ENCODE peak calls at places on chromosomes 11 and 22, in nine cellular contexts. U is stimulated activated CD8-positive, alpha-beta memory T cell treated with anti-CD3 and anti-CD28 coated beads, Interleukin-2, amount 100 ng/mL, for 1 hour; Z is stromal cell of bone marrow; N is activated CD4-positive, alpha-beta T cell treated with anti-CD3 and anti-CD28 coated beads for 24 hours; P is RCC 7860; J is naive thymus-derived CD4-positive, alpha-beta T cell; M is neural crest cell; V is lung; H is fibroblast of mammary gland. G is an unnamed sample.

GRCh38 chr11:66274219-66274618 is 3.8 kb upstream of the CNIH2 start:
- DNase-seq in U (no peak), Z (no peak), N (no peak), P (no peak), J (no peak), M (no peak), V (no peak), H (no peak), G (no peak)

GRCh38 chr11:23112390-23112789 is 252.1 kb upstream of the CCDC179 start:
- DNase-seq in U (no peak), Z (no peak), N (no peak), P (no peak), J (no peak), M (no peak), V (no peak), H (no peak), G (no peak)

GRCh38 chr11:75627879-75628668 is 40.8 kb downstream of the MAP6 start:
- DNase-seq in U (no peak), Z (no peak), N (no peak), P (no peak), J (no peak), M (no peak), V (no peak), H (peak; percentile 35), G (no peak)

GRCh38 chr22:40216041-40216756 is 38.5 kb downstream of the TNRC6B start:
- DNase-seq in U (no peak), Z (no peak), N (no peak), P (no peak), J (no peak), M (no peak), V (no peak), H (no peak), G (peak; percentile 45)

GRCh38 chr11:115931684-115932083 is 427.5 kb upstream of the CADM1 start:
- DNase-seq in U (no peak), Z (no peak), N (no peak), P (no peak), J (no peak), M (no peak), V (no peak), H (no peak), G (no peak)

GRCh38 chr22:25627271-25627848 is 62.9 kb downstream of the GRK3 start:
- DNase-seq in U (no peak), Z (no peak), N (no peak), P (no peak), J (no peak), M (no peak), V (no peak), H (no peak), G (no peak)

GRCh38 chr22:24429411-24430365 is 2.3 kb downstream of the ADORA2A start:
- DNase-seq in U (no peak), Z (no peak), N (peak; percentile 50), P (no peak), J (peak; percentile 53), M (peak; percentile 38), V (no peak), H (no peak), G (peak; percentile 81)

GRCh38 chr22:32364210-32364609 is 6.5 kb downstream of the RFPL3 start:
- DNase-seq in U (no peak), Z (no peak), N (no peak), P (no peak), J (no peak), M (no peak), V (no peak), H (no peak), G (no peak)

GRCh38 chr11:67441082-67441683 is 2.1 kb downstream of the CORO1B start:
- DNase-seq in U (no peak), Z (no peak), N (no peak), P (no peak), J (peak; percentile 24), M (no peak), V (no peak), H (no peak), G (no peak)

GRCh38 chr11:17014774-17015638 is 792 bp upstream of the PLEKHA7 start:
- DNase-seq in U (no peak), Z (no peak), N (no peak), P (peak; percentile 11), J (peak; percentile 4), M (peak; percentile 23), V (no peak), H (peak; percentile 70), G (peak; percentile 83)

GRCh38 chr22:21977814-21978213 is 4.8 kb downstream of the TOP3B start:
- DNase-seq in U (no peak), Z (no peak), N (no peak), P (no peak), J (no peak), M (no peak), V (no peak), H (no peak), G (no peak)

GRCh38 chr11:2580061-2580421 is 119.8 kb downstream of the KCNQ1OT1 start:
- DNase-seq in U (no peak), Z (no peak), N (no peak), P (no peak), J (no peak), M (no peak), V (no peak), H (no peak), G (no peak)

GRCh38 chr11:7696424-7696823 is 9.9 kb downstream of the OVCH2 start:
- DNase-seq in U (no peak), Z (no peak), N (no peak), P (no peak), J (no peak), M (no peak), V (no peak), H (no peak), G (no peak)

GRCh38 chr11:119990306-119991021 is 147.4 kb downstream of the TRIM29 start:
- DNase-seq in U (no peak), Z (peak; percentile 24), N (no peak), P (no peak), J (no peak), M (no peak), V (no peak), H (peak; percentile 62), G (no peak)

GRCh38 chr11:14424096-14424495 is 65.1 kb upstream of the RRAS2 start:
- DNase-seq in U (no peak), Z (no peak), N (no peak), P (peak; percentile 68), J (no peak), M (no peak), V (no peak), H (peak; percentile 82), G (no peak)

GRCh38 chr11:63564056-63564784 is 1.0 kb upstream of the PLAAT2 start:
- DNase-seq in U (no peak), Z (no peak), N (no peak), P (peak; percentile 17), J (no peak), M (no peak), V (peak; percentile 29), H (no peak), G (peak; percentile 78)

GRCh38 chr22:36727927-36728488 is 24.5 kb upstream of the CACNG2 start:
- DNase-seq in U (no peak), Z (no peak), N (no peak), P (no peak), J (no peak), M (no peak), V (no peak), H (no peak), G (no peak)

GRCh38 chr11:98630736-98631135 is 390.0 kb upstream of the CNTN5 start:
- DNase-seq in U (no peak), Z (no peak), N (no peak), P (no peak), J (no peak), M (no peak), V (no peak), H (no peak), G (no peak)

GRCh38 chr22:38796262-38796957 is 2.5 kb upstream of the DNAL4 start:
- DNase-seq in U (no peak), Z (no peak), N (no peak), P (no peak), J (no peak), M (no peak), V (no peak), H (peak; percentile 36), G (no peak)

GRCh38 chr22:45867118-45867905 is 109.7 kb downstream of the WNT7B start:
- DNase-seq in U (no peak), Z (no peak), N (no peak), P (no peak), J (no peak), M (peak; percentile 44), V (no peak), H (peak; percentile 25), G (peak; percentile 69)

GRCh38 chr11:34823197-34823596 is 93.0 kb downstream of the APIP start:
- DNase-seq in U (no peak), Z (no peak), N (no peak), P (no peak), J (no peak), M (no peak), V (no peak), H (no peak), G (no peak)

GRCh38 chr11:59172345-59173079 is 580 bp downstream of the DTX4 start:
- DNase-seq in U (no peak), Z (no peak), N (no peak), P (no peak), J (peak; percentile 28), M (no peak), V (peak; percentile 45), H (no peak), G (peak; percentile 77)

GRCh38 chr11:95138448-95138847 is 48.8 kb downstream of the ENDOD1 start:
- DNase-seq in U (no peak), Z (no peak), N (no peak), P (no peak), J (no peak), M (no peak), V (no peak), H (peak; percentile 28), G (peak; percentile 51)

G was measured in GM20000.